ENCODE peak calls at places on chromosome 19, in seven cellular contexts. F is AG04450, P is dorsolateral prefrontal cortex, W is left ventricle myocardium inferior, V is colonic mucosa, Y is OCI-LY7, I is spleen. T is an unnamed sample.

GRCh38 chr19:51372649-51373504 is at the start of gene NKG7:
- DNase-seq in F (no peak), P (no peak), W (no peak), V (no peak), Y (peak; percentile 19), I (peak; percentile 80), T (no peak)

GRCh38 chr19:1112254-1113208 is 8.7 kb downstream of the GPX4 start:
- DNase-seq in F (no peak), P (no peak), W (no peak), V (peak; percentile 93), Y (no peak), I (peak; percentile 80), T (no peak)

GRCh38 chr19:53655042-53655665 is 23.4 kb downstream of the DPRX start:
- DNase-seq in F (no peak), P (no peak), W (no peak), V (no peak), Y (no peak), I (no peak), T (no peak)

GRCh38 chr19:55678121-55678671 is 3.2 kb downstream of the EPN1 start:
- DNase-seq in F (no peak), P (no peak), W (peak; percentile 45), V (no peak), Y (peak; percentile 96), I (peak; percentile 94), T (no peak)

GRCh38 chr19:291561-292280 is 518 bp upstream of the PLPP2 start:
- DNase-seq in F (no peak), P (no peak), W (no peak), V (peak; percentile 34), Y (no peak), I (no peak), T (no peak)

GRCh38 chr19:19657397-19657783 is 6.1 kb downstream of the ATP13A1 start:
- DNase-seq in F (no peak), P (peak; percentile 64), W (no peak), V (no peak), Y (no peak), I (peak; percentile 45), T (no peak)

GRCh38 chr19:28847468-28847867 is 365.5 kb downstream of the UQCRFS1 start:
- DNase-seq in F (no peak), P (no peak), W (no peak), V (no peak), Y (no peak), I (no peak), T (peak; percentile 14)

GRCh38 chr19:1312732-1313694 is 27.3 kb downstream of the EFNA2 start:
- DNase-seq in F (peak; percentile 16), P (no peak), W (no peak), V (peak; percentile 61), Y (no peak), I (no peak), T (peak; percentile 45)

GRCh38 chr19:56476671-56477428 is at the start of gene ZNF667:
- DNase-seq in F (no peak), P (peak; percentile 59), W (peak; percentile 18), V (peak; percentile 17), Y (no peak), I (peak; percentile 74), T (peak; percentile 90)

GRCh38 chr19:961866-962620 is 22.1 kb upstream of the WDR18 start:
- DNase-seq in F (no peak), P (no peak), W (no peak), V (peak; percentile 80), Y (no peak), I (no peak), T (no peak)

GRCh38 chr19:37999309-38000213 is 92.6 kb downstream of the SIPA1L3 start:
- DNase-seq in F (peak; percentile 92), P (no peak), W (peak; percentile 66), V (no peak), Y (no peak), I (no peak), T (peak; percentile 99)

GRCh38 chr19:46904114-46905060 is 43.6 kb downstream of the ARHGAP35 start:
- DNase-seq in F (peak; percentile 34), P (no peak), W (peak; percentile 36), V (no peak), Y (no peak), I (no peak), T (peak; percentile 77)

GRCh38 chr19:19064811-19065745 is 1.3 kb downstream of the SLC25A42 start:
- DNase-seq in F (no peak), P (peak; percentile 46), W (no peak), V (peak; percentile 47), Y (peak; percentile 50), I (peak; percentile 87), T (no peak)

GRCh38 chr19:15779756-15780476 is 7.5 kb upstream of the OR10H5 start:
- DNase-seq in F (no peak), P (peak; percentile 78), W (peak; percentile 73), V (peak; percentile 70), Y (no peak), I (no peak), T (no peak)

GRCh38 chr19:47049307-47049700 is 880 bp upstream of the TMEM160 start:
- DNase-seq in F (no peak), P (no peak), W (no peak), V (no peak), Y (no peak), I (no peak), T (peak; percentile 11)

GRCh38 chr19:6056801-6057650 is 53.3 kb downstream of the RFX2 start:
- DNase-seq in F (peak; percentile 65), P (no peak), W (peak; percentile 76), V (peak; percentile 65), Y (no peak), I (no peak), T (peak; percentile 93)

GRCh38 chr19:5440299-5440698 is 14.9 kb upstream of the ZNRF4 start:
- DNase-seq in F (no peak), P (no peak), W (no peak), V (no peak), Y (no peak), I (no peak), T (no peak)

GRCh38 chr19:39500543-39500942 is 1.8 kb downstream of the DLL3 start:
- DNase-seq in F (no peak), P (no peak), W (no peak), V (no peak), Y (no peak), I (no peak), T (no peak)

GRCh38 chr19:1324792-1325567 is 39.3 kb downstream of the EFNA2 start:
- DNase-seq in F (peak; percentile 21), P (peak; percentile 81), W (peak; percentile 39), V (peak; percentile 61), Y (no peak), I (no peak), T (peak; percentile 82)

GRCh38 chr19:35828694-35829301 is 16.2 kb upstream of the PRODH2 start:
- DNase-seq in F (peak; percentile 23), P (peak; percentile 48), W (peak; percentile 53), V (peak; percentile 53), Y (peak; percentile 32), I (no peak), T (peak; percentile 52)

GRCh38 chr19:34560229-34560628 is 78.7 kb downstream of the WTIP start:
- DNase-seq in F (no peak), P (no peak), W (no peak), V (no peak), Y (no peak), I (no peak), T (no peak)

GRCh38 chr19:34555447-34555846 is 73.9 kb downstream of the WTIP start:
- DNase-seq in F (no peak), P (no peak), W (no peak), V (no peak), Y (peak; percentile 11), I (no peak), T (peak; percentile 25)

GRCh38 chr19:34559045-34559444 is 77.5 kb downstream of the WTIP start:
- DNase-seq in F (no peak), P (no peak), W (no peak), V (no peak), Y (no peak), I (no peak), T (no peak)

GRCh38 chr19:34556500-34556899 is 74.9 kb downstream of the WTIP start:
- DNase-seq in F (no peak), P (no peak), W (no peak), V (no peak), Y (peak; percentile 24), I (no peak), T (peak; percentile 34)
- TF ChIP-seq CTCF in F (peak; percentile 29), P (peak; percentile 50), W (peak; percentile 64), V (no peak), Y (peak; percentile 75), I (no peak), T (peak; percentile 36)

GRCh38 chr19:4186087-4186993 is 3.9 kb downstream of the ANKRD24 start:
- DNase-seq in F (peak; percentile 39), P (peak; percentile 75), W (peak; percentile 64), V (peak; percentile 95), Y (peak; percentile 76), I (peak; percentile 83), T (peak; percentile 60)
- H3K4me3 ChIP-seq in F (no peak overlapping the region), P (no peak overlapping the region), W (no peak overlapping the region), V (no peak overlapping the region), Y (no peak overlapping the region), I (no peak overlapping the region), T (no peak overlapping the region)

GRCh38 chr19:44003461-44004134 is 841 bp downstream of the ZNF230 start:
- DNase-seq in F (no peak), P (no peak), W (no peak), V (peak; percentile 24), Y (peak; percentile 19), I (peak; percentile 72), T (no peak)

GRCh38 chr19:44005968-44006367 is 3.2 kb downstream of the ZNF230 start:
- DNase-seq in F (no peak), P (no peak), W (no peak), V (no peak), Y (no peak), I (no peak), T (no peak)

GRCh38 chr19:44007473-44007872 is 4.7 kb downstream of the ZNF230 start:
- DNase-seq in F (no peak), P (no peak), W (no peak), V (no peak), Y (no peak), I (no peak), T (no peak)

GRCh38 chr19:44002212-44002565 is 568 bp upstream of the ZNF230 start:
- DNase-seq in F (no peak), P (no peak), W (no peak), V (no peak), Y (no peak), I (no peak), T (no peak)

GRCh38 chr19:44002566-44003460 is at the start of gene ZNF230:
- DNase-seq in F (peak; percentile 85), P (peak; percentile 92), W (peak; percentile 86), V (peak; percentile 95), Y (peak; percentile 91), I (peak; percentile 95), T (peak; percentile 94)
- H3K27ac ChIP-seq in F (peak within 1 kb of the TSS; percentile 68), P (peak within 1 kb of the TSS; percentile 68), W (peak within 1 kb of the TSS; percentile 81), V (peak within 1 kb of the TSS; percentile 56), Y (no peak within 1 kb of the TSS), I (peak within 1 kb of the TSS; percentile 81), T (peak within 1 kb of the TSS; percentile 50)

GRCh38 chr19:21260164-21260847 is 68.9 kb downstream of the ZNF708 start:
- DNase-seq in F (no peak), P (no peak), W (no peak), V (no peak), Y (no peak), I (no peak), T (no peak)

GRCh38 chr19:21256722-21257121 is 72.5 kb downstream of the ZNF708 start:
- DNase-seq in F (no peak), P (no peak), W (no peak), V (no peak), Y (peak; percentile 43), I (no peak), T (peak; percentile 4)
- TF ChIP-seq CTCF in F (peak; percentile 7), P (no peak), W (peak; percentile 38), V (no peak), Y (peak; percentile 56), I (no peak), T (peak; percentile 25)

T was measured in brain microvascular endothelial cell.